ENCODE peak calls at places on chromosomes 7 and 10, in five cellular contexts. One of them, this sample, is unnamed.

GRCh38 chr7:42606217-42606905 is 305.5 kb downstream of the C7orf25 start:
- DNase-seq in GM12878: no peak
- DNase-seq in GM12891: no peak
- DNase-seq in K562: no peak
- DNase-seq in H1: no peak
- DNase-seq in this sample: no peak

GRCh38 chr10:37975407-37975991 is 948 bp downstream of the ZNF25 start:
- DNase-seq in GM12878: no peak
- DNase-seq in GM12891: no peak
- DNase-seq in K562: no peak
- DNase-seq in H1: no peak
- DNase-seq in this sample: no peak

GRCh38 chr10:132768346-132769248 is 17.4 kb downstream of the NKX6-2 start:
- DNase-seq in GM12878: no peak
- DNase-seq in GM12891: no peak
- DNase-seq in K562: no peak
- DNase-seq in H1: no peak
- DNase-seq in this sample: no peak

GRCh38 chr10:30056767-30057355 is 2.5 kb downstream of the JCAD start:
- DNase-seq in GM12878: no peak
- DNase-seq in GM12891: no peak
- DNase-seq in K562: no peak
- DNase-seq in H1: no peak
- DNase-seq in this sample: no peak

GRCh38 chr10:48282829-48283228 is 8.3 kb upstream of the FRMPD2 start:
- DNase-seq in GM12878: peak; percentile 89
- DNase-seq in GM12891: no peak
- DNase-seq in K562: no peak
- DNase-seq in H1: no peak
- DNase-seq in this sample: no peak

GRCh38 chr7:138665249-138665648 is 35.9 kb downstream of the SVOPL start:
- DNase-seq in GM12878: no peak
- DNase-seq in GM12891: no peak
- DNase-seq in K562: no peak
- DNase-seq in H1: no peak
- DNase-seq in this sample: no peak

GRCh38 chr10:73810735-73811465 is 498 bp downstream of the NDST2 start:
- DNase-seq in GM12878: no peak
- DNase-seq in GM12891: peak; percentile 68
- DNase-seq in K562: peak; percentile 71
- DNase-seq in H1: no peak
- DNase-seq in this sample: peak; percentile 66

GRCh38 chr10:2296179-2296578 is 558.9 kb upstream of the ADARB2 start:
- DNase-seq in GM12878: no peak
- DNase-seq in GM12891: no peak
- DNase-seq in K562: no peak
- DNase-seq in H1: no peak
- DNase-seq in this sample: no peak

GRCh38 chr7:47085491-47086275 is 496.2 kb downstream of the TNS3 start:
- DNase-seq in GM12878: no peak
- DNase-seq in GM12891: no peak
- DNase-seq in K562: no peak
- DNase-seq in H1: no peak
- DNase-seq in this sample: no peak

GRCh38 chr10:112526130-112526529 is 79.1 kb downstream of the VTI1A start:
- DNase-seq in GM12878: no peak
- DNase-seq in GM12891: no peak
- DNase-seq in K562: no peak
- DNase-seq in H1: no peak
- DNase-seq in this sample: no peak

GRCh38 chr10:19815036-19815435 is 1.2 kb upstream of the PLXDC2 start:
- DNase-seq in GM12878: no peak
- DNase-seq in GM12891: no peak
- DNase-seq in K562: no peak
- DNase-seq in H1: no peak
- DNase-seq in this sample: no peak

GRCh38 chr10:88150338-88150737 is 286.9 kb downstream of the PTEN start:
- DNase-seq in GM12878: no peak
- DNase-seq in GM12891: no peak
- DNase-seq in K562: no peak
- DNase-seq in H1: no peak
- DNase-seq in this sample: no peak

GRCh38 chr10:6171891-6172354 is 30.8 kb upstream of the PFKFB3 start:
- DNase-seq in GM12878: peak; percentile 24
- DNase-seq in GM12891: no peak
- DNase-seq in K562: no peak
- DNase-seq in H1: no peak
- DNase-seq in this sample: no peak

GRCh38 chr7:142720140-142720773 is 29.0 kb upstream of the PRSS1 start:
- DNase-seq in GM12878: no peak
- DNase-seq in GM12891: no peak
- DNase-seq in K562: no peak
- DNase-seq in H1: no peak
- DNase-seq in this sample: no peak

GRCh38 chr10:12797471-12798262 is 203.8 kb downstream of the CCDC3 start:
- DNase-seq in GM12878: no peak
- DNase-seq in GM12891: no peak
- DNase-seq in K562: no peak
- DNase-seq in H1: no peak
- DNase-seq in this sample: no peak
- TF ChIP-seq POLR2A in GM12878: no peak
- TF ChIP-seq POLR2A in GM12891: no peak
- TF ChIP-seq POLR2A in K562: no peak
- TF ChIP-seq POLR2A in H1: no peak
- TF ChIP-seq POLR2A in this sample: no peak

GRCh38 chr7:100152937-100153666 is 4.4 kb downstream of the LAMTOR4 start:
- DNase-seq in GM12878: no peak
- DNase-seq in GM12891: no peak
- DNase-seq in K562: no peak
- DNase-seq in H1: no peak
- DNase-seq in this sample: no peak

GRCh38 chr7:100153713-100154519 is 4.6 kb downstream of the TRAPPC14 start:
- DNase-seq in GM12878: no peak
- DNase-seq in GM12891: no peak
- DNase-seq in K562: peak; percentile 44
- DNase-seq in H1: no peak
- DNase-seq in this sample: no peak

GRCh38 chr7:100156331-100157068 is 2.0 kb downstream of the TRAPPC14 start:
- DNase-seq in GM12878: no peak
- DNase-seq in GM12891: no peak
- DNase-seq in K562: peak; percentile 69
- DNase-seq in H1: no peak
- DNase-seq in this sample: no peak

GRCh38 chr7:100155553-100156317 is 2.8 kb downstream of the TRAPPC14 start:
- DNase-seq in GM12878: no peak
- DNase-seq in GM12891: no peak
- DNase-seq in K562: no peak
- DNase-seq in H1: no peak
- DNase-seq in this sample: no peak

GRCh38 chr7:100154651-100155491 is 3.7 kb downstream of the TRAPPC14 start:
- DNase-seq in GM12878: no peak
- DNase-seq in GM12891: no peak
- DNase-seq in K562: no peak
- DNase-seq in H1: no peak
- DNase-seq in this sample: no peak
- TF ChIP-seq TAF1 in GM12878: no peak
- TF ChIP-seq TAF1 in GM12891: no peak
- TF ChIP-seq TAF1 in K562: no peak
- TF ChIP-seq TAF1 in H1: no peak
- TF ChIP-seq TAF1 in this sample: no peak

DNA sequence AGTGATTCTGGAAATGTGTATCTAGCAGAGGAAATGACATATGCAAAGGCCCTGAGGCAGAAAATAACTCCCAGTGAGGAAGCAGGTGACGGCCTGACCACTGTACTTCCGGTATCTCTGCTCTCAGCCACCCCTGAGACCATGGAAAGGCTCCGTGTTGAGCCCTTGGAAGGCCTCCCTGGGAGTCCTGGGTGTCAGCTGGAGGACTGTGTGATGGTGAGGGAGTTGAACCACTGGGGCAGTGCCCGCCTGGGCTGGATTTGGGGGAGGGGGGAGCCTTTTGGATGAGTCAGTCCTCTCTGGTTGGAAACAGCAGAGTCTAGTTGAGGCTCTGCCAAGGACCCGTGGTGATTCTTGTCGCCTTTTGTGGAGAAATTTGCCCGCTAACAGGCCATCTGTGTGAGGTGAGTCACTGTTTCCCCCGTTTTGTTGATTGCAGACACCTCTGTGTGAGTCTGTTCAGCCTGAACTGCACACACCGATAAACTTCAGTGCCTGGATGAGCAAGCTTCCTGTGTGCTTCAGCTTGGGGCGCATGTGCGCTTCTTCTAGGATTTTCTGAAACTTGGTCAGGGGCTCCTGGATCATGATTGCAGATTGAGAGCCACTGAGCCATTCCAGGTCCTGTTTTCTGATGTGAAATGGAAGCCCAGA is 98.6 kb downstream of the GRK5 start:
- DNase-seq in GM12878: peak; percentile 81
- DNase-seq in GM12891: no peak
- DNase-seq in K562: peak; percentile 66
- DNase-seq in H1: no peak
- DNase-seq in this sample: peak; percentile 58
- TF ChIP-seq POLR2A in GM12878: peak; percentile 65
- TF ChIP-seq POLR2A in GM12891: peak; percentile 77
- TF ChIP-seq POLR2A in K562: no peak
- TF ChIP-seq POLR2A in H1: no peak
- TF ChIP-seq POLR2A in this sample: peak; percentile 71

GRCh38 chr7:24356758-24357386 is 72.9 kb downstream of the NPY start:
- DNase-seq in GM12878: no peak
- DNase-seq in GM12891: no peak
- DNase-seq in K562: no peak
- DNase-seq in H1: no peak
- DNase-seq in this sample: no peak

GRCh38 chr7:24349339-24349738 is 65.3 kb downstream of the NPY start:
- DNase-seq in GM12878: no peak
- DNase-seq in GM12891: no peak
- DNase-seq in K562: no peak
- DNase-seq in H1: no peak
- DNase-seq in this sample: no peak

GRCh38 chr7:24354456-24354855 is 70.5 kb downstream of the NPY start:
- DNase-seq in GM12878: no peak
- DNase-seq in GM12891: no peak
- DNase-seq in K562: no peak
- DNase-seq in H1: no peak
- DNase-seq in this sample: no peak
- TF ChIP-seq TAF1 in GM12878: no peak
- TF ChIP-seq TAF1 in GM12891: no peak
- TF ChIP-seq TAF1 in K562: no peak
- TF ChIP-seq TAF1 in H1: no peak
- TF ChIP-seq TAF1 in this sample: no peak

GRCh38 chr7:19117081-19117869 is at the start of gene TWIST1:
- DNase-seq in GM12878: no peak
- DNase-seq in GM12891: no peak
- DNase-seq in K562: no peak
- DNase-seq in H1: peak; percentile 77
- DNase-seq in this sample: no peak
- TF ChIP-seq POLR2A in GM12878: no peak
- TF ChIP-seq POLR2A in GM12891: no peak
- TF ChIP-seq POLR2A in K562: no peak
- TF ChIP-seq POLR2A in H1: peak; percentile 29
- TF ChIP-seq POLR2A in this sample: no peak